ENCODE peak calls at places on chromosomes 2 and 18, in five cellular contexts. One of them, this sample, is unnamed.

GRCh38 chr2:42640261-42640660 is 71.8 kb downstream of the MTA3 start:
- DNase-seq in CD4-positive, alpha-beta memory T cell: no peak
- DNase-seq in GM12865: no peak
- DNase-seq in AG10803: no peak
- DNase-seq in cardiac muscle cell: no peak
- DNase-seq in this sample: no peak

GRCh38 chr2:30756051-30756719 is 51.1 kb downstream of the CAPN13 start:
- DNase-seq in AG10803: peak; percentile 36
- DNase-seq in cardiac muscle cell: no peak
- DNase-seq in CD4-positive, alpha-beta memory T cell: no peak
- DNase-seq in GM12865: no peak
- DNase-seq in this sample: peak; percentile 86

GRCh38 chr2:55157474-55157884 is 74.6 kb downstream of the CLHC1 start:
- DNase-seq in AG10803: peak; percentile 58
- DNase-seq in CD4-positive, alpha-beta memory T cell: no peak
- DNase-seq in GM12865: peak; percentile 15
- DNase-seq in cardiac muscle cell: no peak
- DNase-seq in this sample: no peak

GRCh38 chr2:127635380-127636237 is 10.3 kb upstream of the GPR17 start:
- DNase-seq in GM12865: no peak
- DNase-seq in AG10803: no peak
- DNase-seq in CD4-positive, alpha-beta memory T cell: no peak
- DNase-seq in cardiac muscle cell: no peak
- DNase-seq in this sample: no peak

GRCh38 chr2:166519391-166519962 is 25.4 kb upstream of the SCN7A start:
- DNase-seq in GM12865: no peak
- DNase-seq in CD4-positive, alpha-beta memory T cell: no peak
- DNase-seq in AG10803: no peak
- DNase-seq in cardiac muscle cell: peak; percentile 57
- DNase-seq in this sample: no peak

GRCh38 chr2:28558421-28558820 is 62.6 kb downstream of the PLB1 start:
- DNase-seq in AG10803: no peak
- DNase-seq in cardiac muscle cell: no peak
- DNase-seq in GM12865: no peak
- DNase-seq in CD4-positive, alpha-beta memory T cell: no peak
- DNase-seq in this sample: no peak

GRCh38 chr2:38109732-38110181 is 33.8 kb upstream of the CYP1B1 start:
- DNase-seq in cardiac muscle cell: no peak
- DNase-seq in GM12865: no peak
- DNase-seq in AG10803: peak; percentile 77
- DNase-seq in CD4-positive, alpha-beta memory T cell: no peak
- DNase-seq in this sample: no peak

GRCh38 chr2:127164761-127165538 is 55.1 kb downstream of the CYP27C1 start:
- DNase-seq in CD4-positive, alpha-beta memory T cell: no peak
- DNase-seq in GM12865: no peak
- DNase-seq in cardiac muscle cell: no peak
- DNase-seq in AG10803: no peak
- DNase-seq in this sample: no peak

GRCh38 chr2:111028720-111029119 is 92.0 kb upstream of the BCL2L11 start:
- DNase-seq in GM12865: peak; percentile 26
- DNase-seq in AG10803: no peak
- DNase-seq in CD4-positive, alpha-beta memory T cell: no peak
- DNase-seq in cardiac muscle cell: no peak
- DNase-seq in this sample: no peak

GRCh38 chr18:45793295-45793965 is 32.0 kb upstream of the SIGLEC15 start:
- DNase-seq in cardiac muscle cell: no peak
- DNase-seq in CD4-positive, alpha-beta memory T cell: no peak
- DNase-seq in AG10803: peak; percentile 93
- DNase-seq in GM12865: peak; percentile 43
- DNase-seq in this sample: no peak

GRCh38 chr2:143629344-143629743 is 500.1 kb downstream of the ARHGAP15 start:
- DNase-seq in AG10803: peak; percentile 58
- DNase-seq in cardiac muscle cell: no peak
- DNase-seq in GM12865: no peak
- DNase-seq in CD4-positive, alpha-beta memory T cell: no peak
- DNase-seq in this sample: no peak

GRCh38 chr2:71692621-71693277 is 239.4 kb downstream of the DYSF start:
- DNase-seq in CD4-positive, alpha-beta memory T cell: no peak
- DNase-seq in cardiac muscle cell: no peak
- DNase-seq in AG10803: no peak
- DNase-seq in GM12865: no peak
- DNase-seq in this sample: no peak

GRCh38 chr2:105873721-105874120 is 129.0 kb downstream of the NCK2 start:
- DNase-seq in AG10803: peak; percentile 37
- DNase-seq in cardiac muscle cell: no peak
- DNase-seq in CD4-positive, alpha-beta memory T cell: no peak
- DNase-seq in GM12865: peak; percentile 89
- DNase-seq in this sample: no peak

GRCh38 chr2:227517724-227518123 is 45.8 kb downstream of the AGFG1 start:
- DNase-seq in AG10803: no peak
- DNase-seq in CD4-positive, alpha-beta memory T cell: no peak
- DNase-seq in GM12865: no peak
- DNase-seq in cardiac muscle cell: no peak
- DNase-seq in this sample: no peak

GRCh38 chr2:24410976-24411375 is 50.6 kb upstream of the ITSN2 start:
- DNase-seq in CD4-positive, alpha-beta memory T cell: no peak
- DNase-seq in AG10803: no peak
- DNase-seq in cardiac muscle cell: no peak
- DNase-seq in GM12865: no peak
- DNase-seq in this sample: no peak

GRCh38 chr2:169360984-169361705 is 1.2 kb downstream of the LRP2 start:
- DNase-seq in CD4-positive, alpha-beta memory T cell: no peak
- DNase-seq in GM12865: no peak
- DNase-seq in cardiac muscle cell: peak; percentile 29
- DNase-seq in AG10803: no peak
- DNase-seq in this sample: no peak

GRCh38 chr2:20370191-20370590 is 19.5 kb upstream of the PUM2 start:
- DNase-seq in cardiac muscle cell: no peak
- DNase-seq in CD4-positive, alpha-beta memory T cell: no peak
- DNase-seq in GM12865: no peak
- DNase-seq in AG10803: peak; percentile 68
- DNase-seq in this sample: no peak

GRCh38 chr2:115412501-115412900 is 970.1 kb downstream of the DPP10 start:
- DNase-seq in cardiac muscle cell: no peak
- DNase-seq in GM12865: no peak
- DNase-seq in CD4-positive, alpha-beta memory T cell: no peak
- DNase-seq in AG10803: no peak
- DNase-seq in this sample: no peak

GRCh38 chr2:152566728-152567069 is 150.6 kb downstream of the PRPF40A start:
- DNase-seq in CD4-positive, alpha-beta memory T cell: no peak
- DNase-seq in GM12865: peak; percentile 84
- DNase-seq in cardiac muscle cell: no peak
- DNase-seq in AG10803: no peak
- DNase-seq in this sample: no peak

GRCh38 chr2:205766765-205767359 is 84.6 kb downstream of the NRP2 start:
- DNase-seq in cardiac muscle cell: peak; percentile 75
- DNase-seq in CD4-positive, alpha-beta memory T cell: peak; percentile 32
- DNase-seq in GM12865: peak; percentile 59
- DNase-seq in AG10803: peak; percentile 57
- DNase-seq in this sample: peak; percentile 68

GRCh38 chr2:119305497-119306195 is 61.0 kb downstream of the C2orf76 start:
- DNase-seq in AG10803: no peak
- DNase-seq in GM12865: no peak
- DNase-seq in cardiac muscle cell: no peak
- DNase-seq in CD4-positive, alpha-beta memory T cell: no peak
- DNase-seq in this sample: no peak

GRCh38 chr2:53268626-53269025 is 499.0 kb upstream of the CHAC2 start:
- DNase-seq in AG10803: no peak
- DNase-seq in CD4-positive, alpha-beta memory T cell: no peak
- DNase-seq in cardiac muscle cell: no peak
- DNase-seq in GM12865: no peak
- DNase-seq in this sample: no peak

GRCh38 chr18:46536215-46536874 is 120.7 kb downstream of the LOXHD1 start:
- DNase-seq in GM12865: no peak
- DNase-seq in AG10803: no peak
- DNase-seq in cardiac muscle cell: no peak
- DNase-seq in CD4-positive, alpha-beta memory T cell: no peak
- DNase-seq in this sample: no peak

GRCh38 chr2:176146101-176146500 is 5.2 kb upstream of the HOXD4 start:
- DNase-seq in cardiac muscle cell: no peak
- DNase-seq in CD4-positive, alpha-beta memory T cell: no peak
- DNase-seq in GM12865: no peak
- DNase-seq in AG10803: no peak
- DNase-seq in this sample: no peak

GRCh38 chr2:176148758-176149483 is 2.4 kb upstream of the HOXD4 start:
- DNase-seq in GM12865: no peak
- DNase-seq in AG10803: no peak
- DNase-seq in CD4-positive, alpha-beta memory T cell: no peak
- DNase-seq in cardiac muscle cell: no peak
- DNase-seq in this sample: no peak

GRCh38 chr2:176146645-176147044 is 4.7 kb upstream of the HOXD4 start:
- DNase-seq in CD4-positive, alpha-beta memory T cell: no peak
- DNase-seq in cardiac muscle cell: no peak
- DNase-seq in GM12865: no peak
- DNase-seq in AG10803: no peak
- DNase-seq in this sample: no peak

GRCh38 chr2:176147790-176148496 is 3.4 kb upstream of the HOXD4 start:
- DNase-seq in CD4-positive, alpha-beta memory T cell: no peak
- DNase-seq in GM12865: no peak
- DNase-seq in cardiac muscle cell: no peak
- DNase-seq in AG10803: no peak
- DNase-seq in this sample: no peak

DNA sequence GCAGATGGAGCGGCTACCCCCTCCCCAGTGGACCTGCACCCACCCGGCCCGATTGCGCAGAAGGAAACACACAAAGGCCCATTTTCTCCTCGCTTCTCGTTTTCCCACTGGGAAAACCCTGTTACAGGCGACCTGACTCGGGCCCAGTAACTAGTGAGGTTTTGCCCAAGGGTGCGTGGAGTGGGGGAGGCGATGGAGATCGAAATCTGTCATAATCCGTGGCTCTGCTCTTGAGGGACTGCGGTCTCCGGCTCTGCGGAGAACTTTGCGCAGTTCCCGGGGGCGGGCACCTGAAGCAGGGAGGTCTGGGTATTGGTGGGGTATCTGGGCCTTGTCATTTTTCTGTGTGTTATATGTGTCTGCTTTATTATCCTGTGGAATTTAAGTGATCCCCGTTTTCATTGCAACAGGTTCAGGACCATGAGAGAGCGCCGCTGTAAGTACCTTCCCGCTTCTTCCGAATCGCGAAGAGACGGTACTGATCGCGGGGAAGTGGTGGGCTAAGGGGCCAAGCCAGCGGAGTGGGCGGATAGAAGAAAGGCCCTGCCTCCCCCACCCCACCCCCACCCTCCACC is 4.0 kb upstream of the HOXD4 start:
- DNase-seq in AG10803: no peak
- DNase-seq in cardiac muscle cell: no peak
- DNase-seq in CD4-positive, alpha-beta memory T cell: no peak
- DNase-seq in GM12865: no peak
- DNase-seq in this sample: no peak
- H3K4me3 ChIP-seq in AG10803: no peak overlapping the region
- H3K4me3 ChIP-seq in cardiac muscle cell: no peak overlapping the region
- H3K4me3 ChIP-seq in CD4-positive, alpha-beta memory T cell: no peak overlapping the region
- H3K4me3 ChIP-seq in GM12865: no peak overlapping the region
- H3K4me3 ChIP-seq in this sample: no peak overlapping the region

GRCh38 chr2:217978536-217979150 is 24.2 kb downstream of the TNS1 start:
- DNase-seq in CD4-positive, alpha-beta memory T cell: no peak
- DNase-seq in AG10803: no peak
- DNase-seq in cardiac muscle cell: peak; percentile 56
- DNase-seq in GM12865: no peak
- DNase-seq in this sample: no peak

GRCh38 chr2:217980036-217980435 is 22.8 kb downstream of the TNS1 start:
- DNase-seq in cardiac muscle cell: no peak
- DNase-seq in GM12865: no peak
- DNase-seq in AG10803: peak; percentile 23
- DNase-seq in CD4-positive, alpha-beta memory T cell: no peak
- DNase-seq in this sample: no peak

GRCh38 chr2:217980591-217980990 is 22.2 kb downstream of the TNS1 start:
- DNase-seq in cardiac muscle cell: no peak
- DNase-seq in AG10803: no peak
- DNase-seq in CD4-positive, alpha-beta memory T cell: no peak
- DNase-seq in GM12865: no peak
- DNase-seq in this sample: no peak

GRCh38 chr2:217977840-217978535 is 24.8 kb downstream of the TNS1 start:
- DNase-seq in AG10803: no peak
- DNase-seq in GM12865: no peak
- DNase-seq in cardiac muscle cell: no peak
- DNase-seq in CD4-positive, alpha-beta memory T cell: no peak
- DNase-seq in this sample: no peak

GRCh38 chr2:217979151-217979811 is 23.5 kb downstream of the TNS1 start:
- DNase-seq in cardiac muscle cell: no peak
- DNase-seq in AG10803: peak; percentile 70
- DNase-seq in GM12865: no peak
- DNase-seq in CD4-positive, alpha-beta memory T cell: no peak
- DNase-seq in this sample: no peak
- H3K4me3 ChIP-seq in cardiac muscle cell: peak overlapping the region; percentile 40
- H3K4me3 ChIP-seq in AG10803: no peak overlapping the region
- H3K4me3 ChIP-seq in GM12865: no peak overlapping the region
- H3K4me3 ChIP-seq in CD4-positive, alpha-beta memory T cell: no peak overlapping the region
- H3K4me3 ChIP-seq in this sample: no peak overlapping the region

GRCh38 chr2:161426788-161427412 is 10.8 kb downstream of the TBR1 start:
- DNase-seq in CD4-positive, alpha-beta memory T cell: no peak
- DNase-seq in cardiac muscle cell: no peak
- DNase-seq in GM12865: no peak
- DNase-seq in AG10803: peak; percentile 23
- DNase-seq in this sample: no peak
- H3K4me3 ChIP-seq in CD4-positive, alpha-beta memory T cell: peak overlapping the region; percentile 1
- H3K4me3 ChIP-seq in cardiac muscle cell: no peak overlapping the region
- H3K4me3 ChIP-seq in GM12865: no peak overlapping the region
- H3K4me3 ChIP-seq in AG10803: peak overlapping the region; percentile 32
- H3K4me3 ChIP-seq in this sample: no peak overlapping the region

GRCh38 chr18:24613887-24614286 is 153.4 kb downstream of the HRH4 start:
- DNase-seq in cardiac muscle cell: no peak
- DNase-seq in AG10803: no peak
- DNase-seq in GM12865: no peak
- DNase-seq in CD4-positive, alpha-beta memory T cell: no peak
- DNase-seq in this sample: no peak

GRCh38 chr18:24611075-24611474 is 150.6 kb downstream of the HRH4 start:
- DNase-seq in AG10803: no peak
- DNase-seq in cardiac muscle cell: no peak
- DNase-seq in GM12865: no peak
- DNase-seq in CD4-positive, alpha-beta memory T cell: no peak
- DNase-seq in this sample: no peak

DNA sequence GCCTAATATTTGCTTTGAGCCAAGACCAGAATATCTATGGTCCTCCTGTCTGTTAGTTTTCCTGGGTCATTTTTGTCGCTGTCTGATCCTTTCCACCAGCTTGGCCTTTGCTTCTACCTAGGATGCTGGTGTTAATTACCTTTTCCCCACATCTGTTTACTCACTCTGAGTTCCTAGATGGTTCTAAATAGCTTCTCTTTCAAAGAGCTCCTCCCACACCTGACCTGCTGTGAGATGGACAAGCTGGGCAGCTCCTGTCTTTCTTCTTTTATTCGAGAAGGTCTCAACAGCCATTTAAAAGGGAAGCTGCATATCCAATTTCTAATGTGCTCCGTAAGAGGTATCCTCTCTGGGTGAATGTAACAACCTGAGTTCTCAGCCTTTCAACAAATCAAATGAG is 156.2 kb downstream of the HRH4 start:
- DNase-seq in AG10803: no peak
- DNase-seq in GM12865: no peak
- DNase-seq in CD4-positive, alpha-beta memory T cell: no peak
- DNase-seq in cardiac muscle cell: no peak
- DNase-seq in this sample: no peak
- H3K4me3 ChIP-seq in AG10803: no peak overlapping the region
- H3K4me3 ChIP-seq in GM12865: no peak overlapping the region
- H3K4me3 ChIP-seq in CD4-positive, alpha-beta memory T cell: no peak overlapping the region
- H3K4me3 ChIP-seq in cardiac muscle cell: no peak overlapping the region
- H3K4me3 ChIP-seq in this sample: no peak overlapping the region

This sample was measured in BE2C.